ENCODE peak calls at places on chromosomes 13 and 19, in four cellular contexts. R is astrocyte, F is fibroblast of the aortic adventitia, M is AG04450. O is an unnamed sample.

GRCh38 chr19:32563761-32564160 is 17.2 kb upstream of the PDCD5 start:
- DNase-seq in R (no peak), M (no peak), F (no peak), O (no peak)

GRCh38 chr13:28650284-28650683 is 8.6 kb upstream of the POMP start:
- DNase-seq in M (no peak), F (peak; percentile 31), R (no peak), O (peak; percentile 51)

GRCh38 chr19:1262687-1263123 is 6.4 kb upstream of the CIRBP start:
- DNase-seq in M (no peak), R (no peak), F (no peak), O (no peak)

GRCh38 chr19:55483681-55484361 is 1.2 kb upstream of the NAT14 start:
- DNase-seq in F (no peak), R (no peak), M (no peak), O (no peak)

GRCh38 chr19:17577698-17578097 is 22.2 kb downstream of the COLGALT1 start:
- DNase-seq in R (no peak), M (no peak), F (no peak), O (no peak)

GRCh38 chr13:96810104-96810503 is 184.2 kb downstream of the OXGR1 start:
- DNase-seq in M (no peak), R (no peak), F (no peak), O (no peak)

GRCh38 chr19:47226426-47227346 is 4.3 kb downstream of the BBC3 start:
- DNase-seq in R (peak; percentile 47), M (no peak), F (peak; percentile 76), O (peak; percentile 73)

GRCh38 chr13:109206616-109207015 is 577.2 kb downstream of the MYO16 start:
- DNase-seq in M (no peak), F (no peak), R (no peak), O (no peak)

GRCh38 chr19:38247734-38248268 is 8.4 kb downstream of the PPP1R14A start:
- DNase-seq in R (peak; percentile 49), F (peak; percentile 94), M (no peak), O (no peak)

GRCh38 chr13:24076124-24076523 is 84.4 kb upstream of the SPATA13 start:
- DNase-seq in F (no peak), R (no peak), M (no peak), O (no peak)

GRCh38 chr13:40190656-40191100 is 475.8 kb downstream of the FOXO1 start:
- DNase-seq in M (no peak), R (peak; percentile 86), F (peak; percentile 82), O (peak; percentile 83)

GRCh38 chr13:25217023-25217909 is 45.2 kb upstream of the AMER2 start:
- DNase-seq in F (peak; percentile 2), M (no peak), R (peak; percentile 51), O (peak; percentile 79)

GRCh38 chr13:110308377-110309158 is 1.5 kb downstream of the COL4A2 start:
- DNase-seq in M (no peak), R (peak; percentile 59), F (no peak), O (peak; percentile 64)

GRCh38 chr13:110306960-110307696 is at the start of the genes COL4A1 and COL4A2:
- DNase-seq in R (peak; percentile 66), F (peak; percentile 43), M (no peak), O (peak; percentile 62)

GRCh38 chr13:110309159-110309476 is 2.0 kb downstream of the COL4A2 start:
- DNase-seq in F (peak; percentile 11), R (no peak), M (no peak), O (no peak)

GRCh38 chr13:110306340-110306959 is 507 bp downstream of the COL4A1 start:
- DNase-seq in R (no peak), M (no peak), F (peak; percentile 55), O (peak; percentile 51)

DNA sequence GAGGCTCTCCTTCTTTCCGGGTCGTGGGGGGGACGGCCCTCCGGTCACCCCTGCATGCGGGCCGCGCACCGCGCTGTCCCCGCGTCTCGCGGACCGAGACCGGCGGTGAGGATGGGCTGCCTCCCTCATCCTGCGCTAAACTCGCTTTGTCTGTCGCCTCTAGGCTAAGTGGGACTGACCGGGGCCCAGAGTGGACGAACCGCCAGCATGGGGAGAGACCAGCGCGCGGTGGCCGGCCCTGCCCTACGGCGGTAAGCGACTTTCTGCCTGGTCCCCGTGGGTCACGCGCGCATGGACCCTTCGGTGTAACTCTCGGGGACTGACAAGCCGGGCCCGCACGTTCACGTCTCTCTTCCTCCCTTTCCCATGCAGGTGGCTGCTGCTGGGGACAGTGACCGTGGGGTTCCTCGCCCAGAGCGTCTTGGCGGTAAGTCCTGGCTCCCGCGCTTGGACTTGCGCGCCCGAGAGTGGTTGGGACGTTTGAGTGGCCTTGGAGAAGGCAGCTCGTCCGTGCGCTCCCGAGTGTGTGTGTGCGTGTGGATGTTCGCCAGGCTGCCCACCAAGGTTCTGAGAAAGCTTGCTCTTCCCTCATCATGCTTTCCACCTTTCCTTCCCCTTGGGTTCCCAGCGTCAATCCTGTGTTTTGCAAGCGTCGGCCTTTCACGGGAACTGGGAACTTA is 753 bp downstream of the COL4A2 start:
- DNase-seq in M (no peak), F (peak; percentile 66), R (peak; percentile 56), O (no peak)
- H3K4me3 ChIP-seq in M (peak overlapping the region; percentile 87), F (peak overlapping the region; percentile 74), R (peak overlapping the region; percentile 95), O (peak overlapping the region; percentile 77)

DNA sequence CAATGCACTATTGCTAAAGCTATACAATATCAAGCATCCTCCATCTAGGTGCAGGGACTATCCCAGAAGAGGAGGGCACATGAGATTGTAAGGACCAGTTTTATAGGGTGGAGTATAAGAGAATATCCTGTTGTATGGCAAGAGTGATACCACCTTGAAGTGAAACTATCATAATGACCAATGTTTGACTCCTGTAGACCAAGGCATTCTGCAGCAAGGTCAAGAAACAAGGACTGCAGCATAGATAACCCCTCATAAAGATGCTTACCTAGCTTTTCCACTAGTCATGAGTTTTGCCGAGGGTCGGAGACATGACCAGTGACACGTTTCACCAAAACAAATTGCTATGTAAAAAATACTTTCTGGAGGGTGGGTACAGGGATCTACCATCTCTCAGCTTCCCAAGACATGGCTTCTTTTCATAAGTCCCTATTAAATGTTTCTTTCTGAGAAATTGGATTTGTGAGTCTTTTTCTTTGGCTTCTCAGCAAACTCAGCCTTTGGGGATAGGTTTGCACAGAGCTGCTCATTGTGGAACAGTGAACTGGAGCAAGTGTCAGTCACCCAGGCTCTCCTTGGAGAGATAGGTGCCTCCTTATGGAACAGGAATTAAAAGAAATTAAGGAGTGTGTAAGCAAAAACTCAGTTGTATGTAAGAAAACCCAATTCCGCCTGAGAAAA is 28.2 kb upstream of the CYSLTR2 start:
- DNase-seq in F (no peak), M (no peak), R (no peak), O (no peak)
- TF ChIP-seq CTCF in F (no peak), M (no peak), R (no peak), O (no peak)

GRCh38 chr19:11361037-11361770 is 6.0 kb downstream of the PLPPR2 start:
- DNase-seq in R (no peak), F (no peak), M (no peak), O (no peak)
- H3K4me3 ChIP-seq in R (no peak overlapping the region), F (no peak overlapping the region), M (no peak overlapping the region), O (no peak overlapping the region)

GRCh38 chr19:5897189-5897969 is 6.2 kb downstream of the NDUFA11 start:
- DNase-seq in R (no peak), F (no peak), M (no peak), O (no peak)
- TF ChIP-seq CTCF in R (no peak), F (no peak), M (no peak), O (no peak)

DNA sequence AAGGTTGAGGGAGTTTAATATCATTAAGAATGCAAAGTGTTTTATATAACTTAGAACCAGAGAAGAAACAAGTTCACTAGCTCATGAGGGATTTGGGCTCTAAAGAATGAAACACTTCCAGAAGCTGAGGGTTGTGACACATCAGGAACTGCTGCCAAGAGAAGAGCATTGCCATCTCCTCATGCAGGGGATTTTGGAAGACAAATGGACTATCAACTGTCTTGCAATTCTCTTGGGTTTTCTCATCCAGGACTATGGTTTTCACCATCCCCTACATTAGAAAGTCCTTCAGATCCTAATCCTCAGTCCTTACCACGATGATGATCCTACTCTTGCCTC is 59.7 kb upstream of the KL start:
- DNase-seq in M (no peak), F (no peak), R (no peak), O (peak; percentile 34)
- H3K4me3 ChIP-seq in M (no peak overlapping the region), F (no peak overlapping the region), R (no peak overlapping the region), O (no peak overlapping the region)

GRCh38 chr13:45396548-45397095 is 21.6 kb downstream of the SLC25A30 start:
- DNase-seq in F (peak; percentile 14), M (no peak), R (no peak), O (no peak)

GRCh38 chr13:45391926-45392325 is 26.2 kb downstream of the SLC25A30 start:
- DNase-seq in M (no peak), F (no peak), R (no peak), O (no peak)

GRCh38 chr13:45398862-45399261 is 19.3 kb downstream of the SLC25A30 start:
- DNase-seq in R (no peak), F (no peak), M (no peak), O (no peak)

GRCh38 chr13:45392811-45393210 is 25.4 kb downstream of the SLC25A30 start:
- DNase-seq in R (no peak), F (no peak), M (no peak), O (no peak)

GRCh38 chr13:45393941-45394570 is 24.1 kb downstream of the SLC25A30 start:
- DNase-seq in M (no peak), R (peak; percentile 34), F (peak; percentile 68), O (peak; percentile 63)
- TF ChIP-seq CTCF in M (peak; percentile 80), R (peak; percentile 45), F (peak; percentile 86), O (peak; percentile 73)

GRCh38 chr13:112796190-112796915 is 106.5 kb downstream of the ATP11A start:
- DNase-seq in M (no peak), R (no peak), F (no peak), O (no peak)
- H3K4me3 ChIP-seq in M (no peak overlapping the region), R (no peak overlapping the region), F (no peak overlapping the region), O (no peak overlapping the region)

O was measured in fibroblast of mammary gland.